ENCODE peak calls at places on chromosomes 16 and 17, in nine cellular contexts. One of them, this sample, is unnamed.

GRCh38 chr17:50362661-50363060 is 10.3 kb downstream of the MRPL27 start:
- DNase-seq in heart left ventricle: no peak
- DNase-seq in HL-60: no peak
- DNase-seq in fibroblast of lung: no peak
- DNase-seq in neural progenitor cell: no peak
- DNase-seq in upper lobe of right lung: no peak
- DNase-seq in dorsolateral prefrontal cortex: no peak
- DNase-seq in astrocyte of the spinal cord: no peak
- DNase-seq in AG04449: no peak
- DNase-seq in this sample: no peak

GRCh38 chr17:76432712-76433336 is 20.1 kb downstream of the UBE2O start:
- DNase-seq in neural progenitor cell: peak
- DNase-seq in astrocyte of the spinal cord: no peak
- DNase-seq in HL-60: no peak
- DNase-seq in dorsolateral prefrontal cortex: no peak
- DNase-seq in fibroblast of lung: no peak
- DNase-seq in upper lobe of right lung: no peak
- DNase-seq in heart left ventricle: no peak
- DNase-seq in AG04449: no peak
- DNase-seq in this sample: no peak

GRCh38 chr17:2949469-2950044 is 113.8 kb downstream of the OR1D5 start:
- DNase-seq in upper lobe of right lung: peak
- DNase-seq in HL-60: no peak
- DNase-seq in neural progenitor cell: no peak
- DNase-seq in fibroblast of lung: peak
- DNase-seq in AG04449: no peak
- DNase-seq in dorsolateral prefrontal cortex: no peak
- DNase-seq in astrocyte of the spinal cord: peak
- DNase-seq in heart left ventricle: no peak
- DNase-seq in this sample: no peak

GRCh38 chr17:43740541-43740940 is 18.1 kb downstream of the SOST start:
- DNase-seq in dorsolateral prefrontal cortex: no peak
- DNase-seq in AG04449: no peak
- DNase-seq in fibroblast of lung: no peak
- DNase-seq in HL-60: no peak
- DNase-seq in upper lobe of right lung: no peak
- DNase-seq in astrocyte of the spinal cord: no peak
- DNase-seq in neural progenitor cell: no peak
- DNase-seq in heart left ventricle: no peak
- DNase-seq in this sample: no peak

GRCh38 chr17:60757437-60757836 is 79.8 kb downstream of the BCAS3 start:
- DNase-seq in upper lobe of right lung: no peak
- DNase-seq in fibroblast of lung: no peak
- DNase-seq in AG04449: no peak
- DNase-seq in HL-60: no peak
- DNase-seq in heart left ventricle: no peak
- DNase-seq in dorsolateral prefrontal cortex: no peak
- DNase-seq in neural progenitor cell: no peak
- DNase-seq in astrocyte of the spinal cord: no peak
- DNase-seq in this sample: no peak

GRCh38 chr17:49388290-49388640 is 26.2 kb upstream of the ZNF652 start:
- DNase-seq in dorsolateral prefrontal cortex: no peak
- DNase-seq in neural progenitor cell: no peak
- DNase-seq in AG04449: no peak
- DNase-seq in heart left ventricle: no peak
- DNase-seq in upper lobe of right lung: no peak
- DNase-seq in astrocyte of the spinal cord: no peak
- DNase-seq in HL-60: peak
- DNase-seq in fibroblast of lung: no peak
- DNase-seq in this sample: no peak

GRCh38 chr16:9042943-9043680 is 48.3 kb upstream of the HAPSTR1 start:
- DNase-seq in HL-60: no peak
- DNase-seq in heart left ventricle: no peak
- DNase-seq in neural progenitor cell: no peak
- DNase-seq in upper lobe of right lung: no peak
- DNase-seq in AG04449: peak
- DNase-seq in fibroblast of lung: peak
- DNase-seq in astrocyte of the spinal cord: peak
- DNase-seq in dorsolateral prefrontal cortex: peak
- DNase-seq in this sample: peak

GRCh38 chr16:77336637-77337036 is 98.2 kb downstream of the ADAMTS18 start:
- DNase-seq in AG04449: no peak
- DNase-seq in HL-60: no peak
- DNase-seq in astrocyte of the spinal cord: peak
- DNase-seq in upper lobe of right lung: no peak
- DNase-seq in dorsolateral prefrontal cortex: no peak
- DNase-seq in heart left ventricle: no peak
- DNase-seq in fibroblast of lung: no peak
- DNase-seq in neural progenitor cell: peak
- DNase-seq in this sample: no peak

GRCh38 chr16:1069154-1069553 is 3.4 kb upstream of the SSTR5 start:
- DNase-seq in AG04449: no peak
- DNase-seq in heart left ventricle: no peak
- DNase-seq in HL-60: no peak
- DNase-seq in astrocyte of the spinal cord: no peak
- DNase-seq in fibroblast of lung: no peak
- DNase-seq in upper lobe of right lung: no peak
- DNase-seq in neural progenitor cell: no peak
- DNase-seq in dorsolateral prefrontal cortex: no peak
- DNase-seq in this sample: no peak

GRCh38 chr16:4515611-4516233 is 22.9 kb downstream of the CDIP1 start:
- DNase-seq in dorsolateral prefrontal cortex: no peak
- DNase-seq in AG04449: no peak
- DNase-seq in astrocyte of the spinal cord: no peak
- DNase-seq in heart left ventricle: no peak
- DNase-seq in upper lobe of right lung: no peak
- DNase-seq in fibroblast of lung: no peak
- DNase-seq in neural progenitor cell: no peak
- DNase-seq in HL-60: peak
- DNase-seq in this sample: no peak
- H3K4me3 ChIP-seq in dorsolateral prefrontal cortex: no peak
- H3K4me3 ChIP-seq in AG04449: no peak
- H3K4me3 ChIP-seq in astrocyte of the spinal cord: no peak
- H3K4me3 ChIP-seq in heart left ventricle: no peak
- H3K4me3 ChIP-seq in upper lobe of right lung: no peak
- H3K4me3 ChIP-seq in fibroblast of lung: no peak
- H3K4me3 ChIP-seq in neural progenitor cell: no peak
- H3K4me3 ChIP-seq in HL-60: no peak
- H3K4me3 ChIP-seq in this sample: no peak

GRCh38 chr17:80649672-80650338 is 105.2 kb downstream of the RPTOR start:
- DNase-seq in HL-60: peak
- DNase-seq in astrocyte of the spinal cord: peak
- DNase-seq in dorsolateral prefrontal cortex: peak
- DNase-seq in AG04449: peak
- DNase-seq in heart left ventricle: peak
- DNase-seq in upper lobe of right lung: no peak
- DNase-seq in fibroblast of lung: peak
- DNase-seq in neural progenitor cell: peak
- DNase-seq in this sample: peak
- TF ChIP-seq CTCF in HL-60: no peak
- TF ChIP-seq CTCF in astrocyte of the spinal cord: peak
- TF ChIP-seq CTCF in dorsolateral prefrontal cortex: peak
- TF ChIP-seq CTCF in AG04449: peak
- TF ChIP-seq CTCF in heart left ventricle: peak
- TF ChIP-seq CTCF in upper lobe of right lung: peak
- TF ChIP-seq CTCF in fibroblast of lung: peak
- TF ChIP-seq CTCF in neural progenitor cell: peak
- TF ChIP-seq CTCF in this sample: peak

DNA sequence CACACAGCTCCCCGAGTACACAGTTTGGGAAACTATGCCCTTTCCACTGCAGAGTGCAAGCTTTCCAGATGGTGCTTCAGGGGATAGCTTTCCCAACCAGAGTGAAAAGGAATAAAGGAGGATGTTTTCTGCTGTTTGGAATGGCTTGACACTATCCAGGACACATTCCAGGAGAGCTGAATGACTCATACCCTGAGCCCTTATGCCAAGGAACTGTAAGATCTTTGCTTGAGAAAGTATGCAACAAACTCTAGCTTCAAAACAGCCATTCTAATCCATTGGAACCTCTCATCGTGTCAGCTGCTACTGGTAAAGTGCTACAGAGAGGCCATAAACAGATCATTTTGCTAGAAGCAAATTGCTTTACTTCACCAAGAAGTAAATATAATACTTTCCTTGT is 33.6 kb downstream of the ANKFY1 start:
- DNase-seq in dorsolateral prefrontal cortex: no peak
- DNase-seq in heart left ventricle: no peak
- DNase-seq in upper lobe of right lung: no peak
- DNase-seq in astrocyte of the spinal cord: peak
- DNase-seq in AG04449: peak
- DNase-seq in neural progenitor cell: no peak
- DNase-seq in fibroblast of lung: peak
- DNase-seq in HL-60: no peak
- DNase-seq in this sample: peak
- H3K4me3 ChIP-seq in dorsolateral prefrontal cortex: peak
- H3K4me3 ChIP-seq in heart left ventricle: no peak
- H3K4me3 ChIP-seq in upper lobe of right lung: no peak
- H3K4me3 ChIP-seq in astrocyte of the spinal cord: no peak
- H3K4me3 ChIP-seq in AG04449: no peak
- H3K4me3 ChIP-seq in neural progenitor cell: no peak
- H3K4me3 ChIP-seq in fibroblast of lung: no peak
- H3K4me3 ChIP-seq in HL-60: no peak
- H3K4me3 ChIP-seq in this sample: no peak

DNA sequence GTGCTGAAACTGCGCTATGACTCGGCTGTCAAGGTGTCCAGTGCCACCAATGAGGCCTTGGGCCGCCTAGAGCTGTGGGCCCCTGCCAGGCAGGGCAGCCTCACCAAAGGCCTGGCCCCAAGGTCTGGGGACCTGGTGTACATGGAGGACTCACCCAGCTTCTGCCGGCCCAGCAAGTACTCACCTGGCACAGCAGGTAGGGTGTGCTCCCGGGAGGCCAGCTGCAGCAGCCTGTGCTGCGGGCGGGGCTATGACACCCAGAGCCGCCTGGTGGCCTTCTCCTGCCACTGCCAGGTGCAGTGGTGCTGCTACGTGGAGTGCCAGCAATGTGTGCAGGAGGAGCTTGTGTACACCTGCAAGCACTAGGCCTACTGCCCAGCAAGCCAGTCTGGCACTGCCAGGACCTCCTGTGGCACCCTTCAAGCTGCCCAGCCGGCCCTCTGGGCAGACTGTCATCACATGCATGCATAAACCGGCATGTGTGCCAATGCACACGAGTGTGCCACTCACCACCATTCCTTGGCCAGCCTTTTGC is 25.0 kb downstream of the WNT9B start:
- DNase-seq in neural progenitor cell: peak
- DNase-seq in AG04449: no peak
- DNase-seq in fibroblast of lung: no peak
- DNase-seq in heart left ventricle: no peak
- DNase-seq in upper lobe of right lung: no peak
- DNase-seq in astrocyte of the spinal cord: no peak
- DNase-seq in dorsolateral prefrontal cortex: no peak
- DNase-seq in HL-60: no peak
- DNase-seq in this sample: no peak
- TF ChIP-seq CTCF in neural progenitor cell: peak
- TF ChIP-seq CTCF in AG04449: peak
- TF ChIP-seq CTCF in fibroblast of lung: no peak
- TF ChIP-seq CTCF in heart left ventricle: no peak
- TF ChIP-seq CTCF in upper lobe of right lung: peak
- TF ChIP-seq CTCF in astrocyte of the spinal cord: no peak
- TF ChIP-seq CTCF in dorsolateral prefrontal cortex: no peak
- TF ChIP-seq CTCF in HL-60: no peak
- TF ChIP-seq CTCF in this sample: peak

GRCh38 chr16:89202422-89203215 is 2.3 kb upstream of the SLC22A31 start:
- DNase-seq in heart left ventricle: peak
- DNase-seq in fibroblast of lung: no peak
- DNase-seq in upper lobe of right lung: no peak
- DNase-seq in dorsolateral prefrontal cortex: no peak
- DNase-seq in AG04449: no peak
- DNase-seq in neural progenitor cell: peak
- DNase-seq in HL-60: no peak
- DNase-seq in astrocyte of the spinal cord: no peak
- DNase-seq in this sample: no peak
- H3K4me3 ChIP-seq in heart left ventricle: no peak
- H3K4me3 ChIP-seq in fibroblast of lung: no peak
- H3K4me3 ChIP-seq in upper lobe of right lung: peak
- H3K4me3 ChIP-seq in dorsolateral prefrontal cortex: no peak
- H3K4me3 ChIP-seq in AG04449: no peak
- H3K4me3 ChIP-seq in neural progenitor cell: peak
- H3K4me3 ChIP-seq in HL-60: no peak
- H3K4me3 ChIP-seq in astrocyte of the spinal cord: no peak
- H3K4me3 ChIP-seq in this sample: no peak

GRCh38 chr17:19672009-19672837 is 23.7 kb downstream of the ALDH3A2 start:
- DNase-seq in AG04449: no peak
- DNase-seq in neural progenitor cell: no peak
- DNase-seq in heart left ventricle: no peak
- DNase-seq in astrocyte of the spinal cord: no peak
- DNase-seq in dorsolateral prefrontal cortex: peak
- DNase-seq in fibroblast of lung: peak
- DNase-seq in upper lobe of right lung: no peak
- DNase-seq in HL-60: no peak
- DNase-seq in this sample: no peak
- TF ChIP-seq CTCF in AG04449: peak
- TF ChIP-seq CTCF in neural progenitor cell: no peak
- TF ChIP-seq CTCF in heart left ventricle: peak
- TF ChIP-seq CTCF in astrocyte of the spinal cord: no peak
- TF ChIP-seq CTCF in dorsolateral prefrontal cortex: no peak
- TF ChIP-seq CTCF in fibroblast of lung: no peak
- TF ChIP-seq CTCF in upper lobe of right lung: no peak
- TF ChIP-seq CTCF in HL-60: no peak
- TF ChIP-seq CTCF in this sample: peak

GRCh38 chr17:62627219-62627903 is at the start of gene MRC2:
- DNase-seq in neural progenitor cell: peak
- DNase-seq in heart left ventricle: peak
- DNase-seq in upper lobe of right lung: peak
- DNase-seq in astrocyte of the spinal cord: peak
- DNase-seq in fibroblast of lung: peak
- DNase-seq in AG04449: no peak
- DNase-seq in HL-60: peak
- DNase-seq in dorsolateral prefrontal cortex: peak
- DNase-seq in this sample: no peak
- H3K4me3 ChIP-seq in neural progenitor cell: peak
- H3K4me3 ChIP-seq in heart left ventricle: peak
- H3K4me3 ChIP-seq in upper lobe of right lung: peak
- H3K4me3 ChIP-seq in astrocyte of the spinal cord: peak
- H3K4me3 ChIP-seq in fibroblast of lung: peak
- H3K4me3 ChIP-seq in AG04449: peak
- H3K4me3 ChIP-seq in HL-60: peak
- H3K4me3 ChIP-seq in dorsolateral prefrontal cortex: peak
- H3K4me3 ChIP-seq in this sample: peak

GRCh38 chr17:17088104-17088485 is 45.8 kb downstream of the MPRIP start:
- DNase-seq in HL-60: no peak
- DNase-seq in upper lobe of right lung: peak
- DNase-seq in astrocyte of the spinal cord: no peak
- DNase-seq in neural progenitor cell: no peak
- DNase-seq in dorsolateral prefrontal cortex: peak
- DNase-seq in fibroblast of lung: no peak
- DNase-seq in heart left ventricle: peak
- DNase-seq in AG04449: no peak
- DNase-seq in this sample: no peak
- TF ChIP-seq CTCF in HL-60: no peak
- TF ChIP-seq CTCF in upper lobe of right lung: no peak
- TF ChIP-seq CTCF in astrocyte of the spinal cord: no peak
- TF ChIP-seq CTCF in neural progenitor cell: no peak
- TF ChIP-seq CTCF in dorsolateral prefrontal cortex: no peak
- TF ChIP-seq CTCF in fibroblast of lung: no peak
- TF ChIP-seq CTCF in heart left ventricle: no peak
- TF ChIP-seq CTCF in AG04449: no peak
- TF ChIP-seq CTCF in this sample: no peak

GRCh38 chr17:81868674-81869220 is 2.4 kb downstream of the ARHGDIA start:
- DNase-seq in upper lobe of right lung: peak
- DNase-seq in dorsolateral prefrontal cortex: no peak
- DNase-seq in neural progenitor cell: peak
- DNase-seq in heart left ventricle: no peak
- DNase-seq in fibroblast of lung: peak
- DNase-seq in AG04449: peak
- DNase-seq in HL-60: peak
- DNase-seq in astrocyte of the spinal cord: peak
- DNase-seq in this sample: peak
- H3K4me3 ChIP-seq in upper lobe of right lung: no peak
- H3K4me3 ChIP-seq in dorsolateral prefrontal cortex: no peak
- H3K4me3 ChIP-seq in neural progenitor cell: no peak
- H3K4me3 ChIP-seq in heart left ventricle: no peak
- H3K4me3 ChIP-seq in fibroblast of lung: peak
- H3K4me3 ChIP-seq in AG04449: peak
- H3K4me3 ChIP-seq in HL-60: peak
- H3K4me3 ChIP-seq in astrocyte of the spinal cord: no peak
- H3K4me3 ChIP-seq in this sample: peak

This sample was measured in AG09309.